ENCODE peak calls at places on chromosomes 7 and 10, in nine cellular contexts. One of them, this sample, is unnamed.

GRCh38 chr10:8056891-8057331 is 2.4 kb downstream of the GATA3 start:
- DNase-seq in BJ: no peak
- DNase-seq in AG10803: no peak
- DNase-seq in GM06990: peak
- DNase-seq in right lobe of liver: no peak
- DNase-seq in dorsolateral prefrontal cortex: no peak
- DNase-seq in activated CD8-positive, alpha-beta T cell treated with anti-CD3 and anti-CD28 coated beads for 36 hours: peak
- DNase-seq in fibroblast of lung: no peak
- DNase-seq in transverse colon: no peak
- DNase-seq in this sample: no peak

GRCh38 chr10:103917326-103918052 is 495 bp downstream of the STN1 start:
- DNase-seq in AG10803: no peak
- DNase-seq in activated CD8-positive, alpha-beta T cell treated with anti-CD3 and anti-CD28 coated beads for 36 hours: peak
- DNase-seq in right lobe of liver: peak
- DNase-seq in fibroblast of lung: peak
- DNase-seq in dorsolateral prefrontal cortex: peak
- DNase-seq in GM06990: no peak
- DNase-seq in BJ: no peak
- DNase-seq in transverse colon: peak
- DNase-seq in this sample: no peak

GRCh38 chr7:149239345-149240143 is at the start of gene ZNF212:
- DNase-seq in BJ: no peak
- DNase-seq in AG10803: peak
- DNase-seq in dorsolateral prefrontal cortex: peak
- DNase-seq in GM06990: peak
- DNase-seq in right lobe of liver: peak
- DNase-seq in activated CD8-positive, alpha-beta T cell treated with anti-CD3 and anti-CD28 coated beads for 36 hours: peak
- DNase-seq in fibroblast of lung: peak
- DNase-seq in transverse colon: peak
- DNase-seq in this sample: peak

GRCh38 chr7:127896683-127897082 is 134.6 kb downstream of the LRRC4 start:
- DNase-seq in activated CD8-positive, alpha-beta T cell treated with anti-CD3 and anti-CD28 coated beads for 36 hours: no peak
- DNase-seq in BJ: no peak
- DNase-seq in transverse colon: no peak
- DNase-seq in AG10803: no peak
- DNase-seq in right lobe of liver: no peak
- DNase-seq in fibroblast of lung: no peak
- DNase-seq in GM06990: no peak
- DNase-seq in dorsolateral prefrontal cortex: no peak
- DNase-seq in this sample: no peak

GRCh38 chr7:135877799-135878198 is 99.4 kb downstream of the MTPN start:
- DNase-seq in AG10803: peak
- DNase-seq in right lobe of liver: no peak
- DNase-seq in transverse colon: no peak
- DNase-seq in fibroblast of lung: peak
- DNase-seq in dorsolateral prefrontal cortex: no peak
- DNase-seq in GM06990: no peak
- DNase-seq in BJ: no peak
- DNase-seq in activated CD8-positive, alpha-beta T cell treated with anti-CD3 and anti-CD28 coated beads for 36 hours: peak
- DNase-seq in this sample: no peak

GRCh38 chr7:156014808-156015207 is 202.5 kb upstream of the SHH start:
- DNase-seq in dorsolateral prefrontal cortex: no peak
- DNase-seq in transverse colon: no peak
- DNase-seq in BJ: no peak
- DNase-seq in activated CD8-positive, alpha-beta T cell treated with anti-CD3 and anti-CD28 coated beads for 36 hours: no peak
- DNase-seq in GM06990: no peak
- DNase-seq in AG10803: no peak
- DNase-seq in right lobe of liver: no peak
- DNase-seq in fibroblast of lung: no peak
- DNase-seq in this sample: no peak

GRCh38 chr7:128106840-128107239 is 75.6 kb upstream of the LRRC4 start:
- DNase-seq in activated CD8-positive, alpha-beta T cell treated with anti-CD3 and anti-CD28 coated beads for 36 hours: no peak
- DNase-seq in dorsolateral prefrontal cortex: no peak
- DNase-seq in transverse colon: no peak
- DNase-seq in AG10803: no peak
- DNase-seq in BJ: no peak
- DNase-seq in fibroblast of lung: no peak
- DNase-seq in GM06990: no peak
- DNase-seq in right lobe of liver: no peak
- DNase-seq in this sample: no peak

GRCh38 chr7:1668486-1668931 is 1.6 kb upstream of the ELFN1 start:
- DNase-seq in BJ: no peak
- DNase-seq in activated CD8-positive, alpha-beta T cell treated with anti-CD3 and anti-CD28 coated beads for 36 hours: no peak
- DNase-seq in GM06990: no peak
- DNase-seq in transverse colon: no peak
- DNase-seq in right lobe of liver: peak
- DNase-seq in fibroblast of lung: peak
- DNase-seq in dorsolateral prefrontal cortex: no peak
- DNase-seq in AG10803: no peak
- DNase-seq in this sample: no peak

GRCh38 chr10:77637474-77637985 is at the start of gene KCNMA1:
- DNase-seq in AG10803: peak
- DNase-seq in transverse colon: peak
- DNase-seq in activated CD8-positive, alpha-beta T cell treated with anti-CD3 and anti-CD28 coated beads for 36 hours: peak
- DNase-seq in right lobe of liver: no peak
- DNase-seq in GM06990: peak
- DNase-seq in fibroblast of lung: peak
- DNase-seq in dorsolateral prefrontal cortex: no peak
- DNase-seq in BJ: no peak
- DNase-seq in this sample: no peak

GRCh38 chr10:59536151-59536550 is 173.5 kb downstream of the SLC16A9 start:
- DNase-seq in GM06990: no peak
- DNase-seq in right lobe of liver: no peak
- DNase-seq in fibroblast of lung: peak
- DNase-seq in BJ: peak
- DNase-seq in transverse colon: no peak
- DNase-seq in activated CD8-positive, alpha-beta T cell treated with anti-CD3 and anti-CD28 coated beads for 36 hours: no peak
- DNase-seq in AG10803: peak
- DNase-seq in dorsolateral prefrontal cortex: no peak
- DNase-seq in this sample: peak

GRCh38 chr7:40437936-40438634 is 303.3 kb downstream of the SUGCT start:
- DNase-seq in dorsolateral prefrontal cortex: no peak
- DNase-seq in BJ: no peak
- DNase-seq in right lobe of liver: no peak
- DNase-seq in transverse colon: no peak
- DNase-seq in GM06990: no peak
- DNase-seq in activated CD8-positive, alpha-beta T cell treated with anti-CD3 and anti-CD28 coated beads for 36 hours: no peak
- DNase-seq in fibroblast of lung: peak
- DNase-seq in AG10803: no peak
- DNase-seq in this sample: no peak

GRCh38 chr10:82037076-82037475 is 162.1 kb downstream of the NRG3 start:
- DNase-seq in BJ: no peak
- DNase-seq in GM06990: no peak
- DNase-seq in fibroblast of lung: no peak
- DNase-seq in AG10803: no peak
- DNase-seq in activated CD8-positive, alpha-beta T cell treated with anti-CD3 and anti-CD28 coated beads for 36 hours: no peak
- DNase-seq in transverse colon: no peak
- DNase-seq in right lobe of liver: no peak
- DNase-seq in dorsolateral prefrontal cortex: peak
- DNase-seq in this sample: no peak

GRCh38 chr7:22728416-22729029 is 1.5 kb downstream of the IL6 start:
- DNase-seq in fibroblast of lung: peak
- DNase-seq in right lobe of liver: no peak
- DNase-seq in AG10803: peak
- DNase-seq in BJ: no peak
- DNase-seq in GM06990: no peak
- DNase-seq in dorsolateral prefrontal cortex: no peak
- DNase-seq in transverse colon: no peak
- DNase-seq in activated CD8-positive, alpha-beta T cell treated with anti-CD3 and anti-CD28 coated beads for 36 hours: no peak
- DNase-seq in this sample: no peak
- TF ChIP-seq CTCF in fibroblast of lung: peak
- TF ChIP-seq CTCF in right lobe of liver: peak
- TF ChIP-seq CTCF in AG10803: peak
- TF ChIP-seq CTCF in BJ: peak
- TF ChIP-seq CTCF in GM06990: peak
- TF ChIP-seq CTCF in dorsolateral prefrontal cortex: peak
- TF ChIP-seq CTCF in transverse colon: peak
- TF ChIP-seq CTCF in activated CD8-positive, alpha-beta T cell treated with anti-CD3 and anti-CD28 coated beads for 36 hours: peak
- TF ChIP-seq CTCF in this sample: peak

DNA sequence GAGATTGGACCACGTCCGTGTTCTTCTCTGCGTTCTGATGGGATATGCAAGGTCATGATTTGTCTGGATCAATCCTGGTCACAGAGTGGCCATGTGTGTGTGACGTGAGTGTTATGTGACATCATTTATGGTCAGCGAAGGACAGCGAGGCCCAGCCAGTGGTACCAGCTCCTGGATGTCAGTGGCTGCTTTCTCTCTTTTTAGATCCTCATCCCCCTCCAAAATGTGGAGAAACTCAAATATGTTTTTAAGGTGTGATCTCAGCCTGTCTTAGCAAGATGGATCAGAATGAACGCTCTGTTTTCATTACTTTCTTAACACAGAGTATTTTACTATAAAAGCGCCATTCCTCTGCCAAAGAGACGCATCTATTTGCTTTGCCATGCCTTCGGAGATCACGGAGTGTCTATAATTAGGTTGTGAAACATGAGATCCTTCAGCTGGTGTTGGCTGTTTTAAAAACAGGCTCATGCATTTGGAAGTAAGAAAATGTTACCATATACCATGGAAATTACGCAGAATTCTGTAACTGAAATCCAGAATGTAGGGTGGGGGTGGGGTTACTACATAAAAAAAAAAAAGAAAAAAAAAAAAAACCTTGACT is 245.5 kb upstream of the TCERG1L start:
- DNase-seq in transverse colon: no peak
- DNase-seq in right lobe of liver: no peak
- DNase-seq in dorsolateral prefrontal cortex: no peak
- DNase-seq in GM06990: no peak
- DNase-seq in activated CD8-positive, alpha-beta T cell treated with anti-CD3 and anti-CD28 coated beads for 36 hours: no peak
- DNase-seq in AG10803: no peak
- DNase-seq in BJ: no peak
- DNase-seq in fibroblast of lung: no peak
- DNase-seq in this sample: no peak
- TF ChIP-seq CTCF in transverse colon: no peak
- TF ChIP-seq CTCF in right lobe of liver: no peak
- TF ChIP-seq CTCF in dorsolateral prefrontal cortex: no peak
- TF ChIP-seq CTCF in GM06990: no peak
- TF ChIP-seq CTCF in activated CD8-positive, alpha-beta T cell treated with anti-CD3 and anti-CD28 coated beads for 36 hours: no peak
- TF ChIP-seq CTCF in AG10803: no peak
- TF ChIP-seq CTCF in BJ: no peak
- TF ChIP-seq CTCF in fibroblast of lung: no peak
- TF ChIP-seq CTCF in this sample: no peak

GRCh38 chr7:2838451-2838850 is 5.7 kb downstream of the GNA12 start:
- DNase-seq in activated CD8-positive, alpha-beta T cell treated with anti-CD3 and anti-CD28 coated beads for 36 hours: no peak
- DNase-seq in GM06990: no peak
- DNase-seq in AG10803: no peak
- DNase-seq in fibroblast of lung: no peak
- DNase-seq in dorsolateral prefrontal cortex: no peak
- DNase-seq in BJ: no peak
- DNase-seq in right lobe of liver: no peak
- DNase-seq in transverse colon: no peak
- DNase-seq in this sample: no peak
- TF ChIP-seq CTCF in activated CD8-positive, alpha-beta T cell treated with anti-CD3 and anti-CD28 coated beads for 36 hours: no peak
- TF ChIP-seq CTCF in GM06990: no peak
- TF ChIP-seq CTCF in AG10803: no peak
- TF ChIP-seq CTCF in fibroblast of lung: no peak
- TF ChIP-seq CTCF in dorsolateral prefrontal cortex: no peak
- TF ChIP-seq CTCF in BJ: no peak
- TF ChIP-seq CTCF in right lobe of liver: no peak
- TF ChIP-seq CTCF in transverse colon: no peak
- TF ChIP-seq CTCF in this sample: no peak

GRCh38 chr7:66013938-66014337 is 31.9 kb upstream of the GUSB start:
- DNase-seq in right lobe of liver: no peak
- DNase-seq in transverse colon: peak
- DNase-seq in activated CD8-positive, alpha-beta T cell treated with anti-CD3 and anti-CD28 coated beads for 36 hours: no peak
- DNase-seq in fibroblast of lung: peak
- DNase-seq in BJ: no peak
- DNase-seq in GM06990: no peak
- DNase-seq in dorsolateral prefrontal cortex: no peak
- DNase-seq in AG10803: peak
- DNase-seq in this sample: no peak
- TF ChIP-seq CTCF in right lobe of liver: peak
- TF ChIP-seq CTCF in transverse colon: peak
- TF ChIP-seq CTCF in activated CD8-positive, alpha-beta T cell treated with anti-CD3 and anti-CD28 coated beads for 36 hours: no peak
- TF ChIP-seq CTCF in fibroblast of lung: peak
- TF ChIP-seq CTCF in BJ: peak
- TF ChIP-seq CTCF in GM06990: peak
- TF ChIP-seq CTCF in dorsolateral prefrontal cortex: no peak
- TF ChIP-seq CTCF in AG10803: peak
- TF ChIP-seq CTCF in this sample: peak

DNA sequence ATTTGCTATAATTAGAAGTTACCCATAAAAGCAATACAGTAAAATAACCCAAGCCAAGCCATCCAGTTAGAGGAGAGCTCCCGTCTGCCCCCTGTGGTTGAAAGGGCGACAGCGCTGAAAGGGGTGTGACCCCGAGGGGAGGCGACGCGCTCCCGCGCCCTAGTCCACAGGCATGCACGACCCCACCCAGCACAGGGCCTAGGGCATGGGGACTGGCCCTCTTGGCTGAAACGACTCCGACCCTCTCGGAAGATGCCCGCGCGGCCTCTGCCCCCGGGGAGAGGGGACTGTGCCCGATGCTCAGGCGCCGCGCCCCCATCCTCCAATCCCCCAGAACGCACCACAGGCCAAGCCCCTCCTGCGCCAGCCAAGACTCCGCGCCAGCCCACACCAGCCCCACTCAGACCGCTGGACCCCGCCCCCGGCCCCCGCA is 64.0 kb downstream of the CSGALNACT2 start:
- DNase-seq in BJ: no peak
- DNase-seq in GM06990: peak
- DNase-seq in activated CD8-positive, alpha-beta T cell treated with anti-CD3 and anti-CD28 coated beads for 36 hours: peak
- DNase-seq in transverse colon: peak
- DNase-seq in AG10803: peak
- DNase-seq in fibroblast of lung: no peak
- DNase-seq in right lobe of liver: peak
- DNase-seq in dorsolateral prefrontal cortex: peak
- DNase-seq in this sample: no peak
- TF ChIP-seq CTCF in BJ: peak
- TF ChIP-seq CTCF in GM06990: peak
- TF ChIP-seq CTCF in activated CD8-positive, alpha-beta T cell treated with anti-CD3 and anti-CD28 coated beads for 36 hours: peak
- TF ChIP-seq CTCF in transverse colon: peak
- TF ChIP-seq CTCF in AG10803: peak
- TF ChIP-seq CTCF in fibroblast of lung: peak
- TF ChIP-seq CTCF in right lobe of liver: peak
- TF ChIP-seq CTCF in dorsolateral prefrontal cortex: peak
- TF ChIP-seq CTCF in this sample: peak

GRCh38 chr10:127041561-127041960 is 136.3 kb downstream of the DOCK1 start:
- DNase-seq in right lobe of liver: no peak
- DNase-seq in activated CD8-positive, alpha-beta T cell treated with anti-CD3 and anti-CD28 coated beads for 36 hours: no peak
- DNase-seq in GM06990: no peak
- DNase-seq in fibroblast of lung: peak
- DNase-seq in BJ: peak
- DNase-seq in dorsolateral prefrontal cortex: no peak
- DNase-seq in transverse colon: no peak
- DNase-seq in AG10803: peak
- DNase-seq in this sample: peak
- TF ChIP-seq CTCF in right lobe of liver: no peak
- TF ChIP-seq CTCF in activated CD8-positive, alpha-beta T cell treated with anti-CD3 and anti-CD28 coated beads for 36 hours: no peak
- TF ChIP-seq CTCF in GM06990: no peak
- TF ChIP-seq CTCF in fibroblast of lung: no peak
- TF ChIP-seq CTCF in BJ: peak
- TF ChIP-seq CTCF in dorsolateral prefrontal cortex: no peak
- TF ChIP-seq CTCF in transverse colon: no peak
- TF ChIP-seq CTCF in AG10803: no peak
- TF ChIP-seq CTCF in this sample: no peak